ENCODE peak calls at places on chromosomes 3 and 15, in eight cellular contexts. J is psoas muscle, N is hepatocyte, O is IMR-90, X is HCT116, K is left lung, L is cardiac muscle cell, Z is GM23338. Y is an unnamed sample. For H3K4me1, the result is how much of the 10 kb centered on the place peaks cover.

GRCh38 chr3:51328206-51328605 is 56.9 kb upstream of the MANF start:
- DNase-seq in J (no peak), N (no peak), O (no peak), X (no peak), K (no peak), L (no peak), Z (no peak), Y (no peak)

GRCh38 chr3:120604784-120605183 is 8.6 kb downstream of the NDUFB4 start:
- DNase-seq in J (no peak), N (no peak), O (no peak), X (no peak), K (no peak), L (no peak), Z (peak), Y (no peak)

GRCh38 chr3:110608566-110608965 is 463.1 kb upstream of the NECTIN3 start:
- DNase-seq in J (no peak), N (no peak), O (peak), X (no peak), K (no peak), L (peak), Z (no peak), Y (no peak)

GRCh38 chr15:50718700-50719125 is 32.1 kb upstream of the TRPM7 start:
- DNase-seq in J (no peak), N (peak), O (no peak), X (no peak), K (no peak), L (no peak), Z (no peak), Y (no peak)

GRCh38 chr15:58330468-58330793 is 101.4 kb upstream of the LIPC start:
- DNase-seq in J (peak), N (no peak), O (no peak), X (no peak), K (no peak), L (no peak), Z (no peak), Y (no peak)

GRCh38 chr3:95813261-95813660 is 1001.1 kb upstream of the EPHA6 start:
- DNase-seq in J (no peak), N (no peak), O (no peak), X (no peak), K (no peak), L (no peak), Z (no peak), Y (no peak)

GRCh38 chr3:99751649-99752048 is 66.0 kb upstream of the CMSS1 start:
- DNase-seq in J (no peak), N (no peak), O (peak), X (no peak), K (no peak), L (peak), Z (no peak), Y (no peak)

GRCh38 chr3:113264249-113264648 is 52.9 kb downstream of the BOC start:
- DNase-seq in J (no peak), N (no peak), O (no peak), X (no peak), K (no peak), L (no peak), Z (peak), Y (no peak)

GRCh38 chr3:69642606-69643005 is 96.7 kb upstream of the MITF start:
- DNase-seq in J (no peak), N (no peak), O (no peak), X (no peak), K (no peak), L (no peak), Z (no peak), Y (no peak)

GRCh38 chr15:39642011-39642640 is 61.2 kb downstream of the THBS1 start:
- DNase-seq in J (no peak), N (peak), O (peak), X (no peak), K (no peak), L (peak), Z (peak), Y (peak)

GRCh38 chr15:31828594-31828993 is 201.7 kb upstream of the CHRNA7 start:
- DNase-seq in J (no peak), N (no peak), O (no peak), X (no peak), K (no peak), L (no peak), Z (no peak), Y (no peak)

GRCh38 chr3:72299823-72300222 is 514.9 kb upstream of the PROK2 start:
- DNase-seq in J (no peak), N (no peak), O (no peak), X (peak), K (no peak), L (no peak), Z (no peak), Y (no peak)

GRCh38 chr3:46935168-46935858 is 41.2 kb downstream of the CCDC12 start:
- DNase-seq in J (peak), N (peak), O (peak), X (peak), K (no peak), L (peak), Z (peak), Y (peak)

GRCh38 chr15:39429898-39430357 is 151.0 kb upstream of the THBS1 start:
- DNase-seq in J (no peak), N (peak), O (peak), X (no peak), K (no peak), L (peak), Z (no peak), Y (no peak)

GRCh38 chr15:79458491-79458890 is 26.4 kb downstream of the MINAR1 start:
- DNase-seq in J (no peak), N (no peak), O (no peak), X (no peak), K (no peak), L (no peak), Z (no peak), Y (no peak)

GRCh38 chr15:74172751-74173544 is 562 bp upstream of the ISLR start:
- DNase-seq in J (peak), N (peak), O (peak), X (no peak), K (no peak), L (peak), Z (peak), Y (peak)

GRCh38 chr3:146747928-146748327 is 142.8 kb upstream of the PLSCR5 start:
- DNase-seq in J (no peak), N (peak), O (peak), X (peak), K (no peak), L (peak), Z (peak), Y (no peak)

GRCh38 chr3:57981483-57982087 is 26.6 kb upstream of the FLNB start:
- DNase-seq in J (no peak), N (no peak), O (no peak), X (no peak), K (peak), L (no peak), Z (no peak), Y (no peak)

GRCh38 chr15:90021108-90021507 is 20.0 kb downstream of the ZNF710 start:
- DNase-seq in J (no peak), N (no peak), O (no peak), X (no peak), K (no peak), L (no peak), Z (no peak), Y (no peak)

GRCh38 chr3:126344380-126345041 is 12.7 kb downstream of the KLF15 start:
- DNase-seq in J (no peak), N (no peak), O (no peak), X (no peak), K (peak), L (no peak), Z (no peak), Y (no peak)

GRCh38 chr15:76006136-76006778 is 6.0 kb downstream of the NRG4 start:
- DNase-seq in J (no peak), N (no peak), O (no peak), X (no peak), K (no peak), L (peak), Z (no peak), Y (no peak)

GRCh38 chr3:180744226-180744625 is 64.9 kb upstream of the CCDC39 start:
- DNase-seq in J (no peak), N (no peak), O (no peak), X (no peak), K (no peak), L (no peak), Z (peak), Y (no peak)

GRCh38 chr15:36468746-36469145 is 110.7 kb upstream of the CDIN1 start:
- DNase-seq in J (no peak), N (peak), O (peak), X (no peak), K (no peak), L (peak), Z (no peak), Y (no peak)

GRCh38 chr15:60580068-60580467 is 101.1 kb upstream of the ICE2 start:
- DNase-seq in J (no peak), N (no peak), O (no peak), X (no peak), K (no peak), L (no peak), Z (no peak), Y (no peak)

GRCh38 chr3:8632402-8633237 is 12.0 kb downstream of the SSUH2 start:
- DNase-seq in J (no peak), N (no peak), O (no peak), X (no peak), K (no peak), L (no peak), Z (no peak), Y (no peak)

GRCh38 chr3:159786489-159787181 is 202.0 kb upstream of the IL12A start:
- DNase-seq in J (no peak), N (peak), O (no peak), X (no peak), K (no peak), L (no peak), Z (no peak), Y (no peak)

GRCh38 chr3:76199382-76199781 is 414.0 kb upstream of the ZNF717 start:
- DNase-seq in J (no peak), N (no peak), O (no peak), X (no peak), K (no peak), L (no peak), Z (no peak), Y (no peak)

GRCh38 chr3:60198179-60198578 is 1053.1 kb downstream of the FHIT start:
- DNase-seq in J (no peak), N (no peak), O (no peak), X (no peak), K (no peak), L (no peak), Z (no peak), Y (no peak)

GRCh38 chr15:75661779-75662140 is 14.0 kb downstream of the SNX33 start:
- DNase-seq in J (no peak), N (no peak), O (no peak), X (no peak), K (no peak), L (no peak), Z (no peak), Y (no peak)

GRCh38 chr3:143657391-143657790 is 190.9 kb downstream of the SLC9A9 start:
- DNase-seq in J (no peak), N (no peak), O (no peak), X (no peak), K (no peak), L (peak), Z (no peak), Y (no peak)

DNA sequence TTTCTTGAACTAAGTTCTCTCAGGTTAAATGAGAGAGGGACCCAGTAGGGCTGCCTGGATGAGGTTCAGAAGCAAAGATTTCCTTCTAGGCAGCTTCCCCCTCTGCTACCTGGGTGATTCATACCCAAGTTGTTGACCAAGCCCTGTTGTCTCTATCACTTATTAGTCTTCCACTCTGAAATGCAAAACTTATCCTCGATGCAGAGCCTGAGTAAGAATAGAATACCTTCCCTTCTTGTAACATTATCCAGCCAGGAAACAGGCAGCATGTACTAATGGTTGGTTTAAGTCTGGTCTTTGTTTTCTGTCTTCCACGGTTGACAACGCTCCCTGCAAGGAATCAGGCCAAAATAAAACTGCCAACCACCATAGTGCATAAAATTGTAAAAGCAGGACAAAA is 377.3 kb downstream of the MECOM start:
- DNase-seq in J (no peak), N (peak), O (no peak), X (no peak), K (no peak), L (peak), Z (no peak), Y (no peak)
- H3K4me3 ChIP-seq in J (no peak), N (no peak), O (no peak), X (no peak), K (no peak), L (no peak), Z (no peak), Y (no peak)

DNA sequence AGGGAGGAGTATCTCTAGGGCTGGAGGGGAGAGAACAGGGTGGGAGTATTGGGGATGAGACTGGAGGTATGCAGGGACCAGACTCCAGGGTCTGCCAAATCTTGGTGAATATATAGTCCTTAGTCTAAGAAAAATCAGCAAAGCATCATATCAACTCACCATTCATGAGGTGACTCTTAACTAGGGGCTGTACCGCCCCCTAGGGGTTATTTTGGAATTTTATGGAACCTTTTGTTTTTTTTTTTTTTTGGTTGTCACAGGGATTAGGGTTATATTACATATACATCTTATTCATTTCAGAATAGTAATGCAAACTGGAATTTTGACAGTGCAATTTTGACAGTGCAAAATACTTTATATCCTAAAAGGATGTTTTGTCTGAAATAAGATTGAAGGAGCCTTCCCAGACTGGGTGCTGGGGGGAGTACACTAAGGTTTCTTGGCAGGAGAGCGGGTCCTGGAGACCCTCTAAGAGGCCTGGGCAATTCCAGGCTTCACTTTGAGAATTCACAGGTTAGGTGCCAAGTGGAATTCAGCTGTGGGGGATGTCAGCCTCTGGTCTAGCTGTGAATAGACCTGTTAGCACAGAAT is 7.5 kb downstream of the CMTM7 start:
- DNase-seq in J (no peak), N (peak), O (peak), X (no peak), K (no peak), L (peak), Z (peak), Y (peak)
- TF ChIP-seq CTCF in J (peak), N (peak), O (peak), X (peak), K (peak), L (peak), Z (peak), Y (peak)

DNA sequence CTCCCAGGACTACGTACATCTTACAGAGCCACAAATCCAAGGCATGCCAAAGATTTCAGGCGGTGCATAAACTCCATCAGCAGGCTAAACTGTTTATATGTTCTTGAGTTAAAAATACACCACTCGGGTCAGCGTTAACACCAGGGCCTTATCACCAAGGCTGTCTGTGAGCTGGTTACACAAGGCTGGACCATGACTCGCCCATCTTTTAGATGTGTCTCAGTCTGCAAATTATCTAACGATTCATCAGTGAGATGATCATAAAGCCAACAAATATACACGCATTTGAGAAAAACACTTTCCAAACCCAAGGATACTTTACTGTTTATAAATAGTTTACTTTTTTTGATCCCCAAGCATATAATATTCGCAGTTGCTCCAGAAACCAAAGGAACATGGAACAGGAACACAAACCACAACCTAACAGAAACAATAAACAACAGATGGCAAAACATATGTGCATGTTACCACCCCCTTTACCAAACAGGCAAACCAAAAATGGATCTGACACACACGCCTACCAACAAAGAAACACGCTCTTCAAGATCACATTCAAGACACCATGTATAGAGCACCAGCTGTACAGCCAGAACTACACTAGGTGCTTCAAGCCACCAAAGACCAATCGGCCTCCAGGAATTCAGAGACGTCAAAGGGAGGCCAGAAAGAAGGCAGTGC is 15.4 kb downstream of the LRIG1 start:
- DNase-seq in J (no peak), N (no peak), O (peak), X (no peak), K (no peak), L (peak), Z (no peak), Y (no peak)
- H3K4me1 ChIP-seq in J (half or more), N (under half), O (under half), X (under half), K (half or more), L (half or more), Z (half or more), Y (under half)

DNA sequence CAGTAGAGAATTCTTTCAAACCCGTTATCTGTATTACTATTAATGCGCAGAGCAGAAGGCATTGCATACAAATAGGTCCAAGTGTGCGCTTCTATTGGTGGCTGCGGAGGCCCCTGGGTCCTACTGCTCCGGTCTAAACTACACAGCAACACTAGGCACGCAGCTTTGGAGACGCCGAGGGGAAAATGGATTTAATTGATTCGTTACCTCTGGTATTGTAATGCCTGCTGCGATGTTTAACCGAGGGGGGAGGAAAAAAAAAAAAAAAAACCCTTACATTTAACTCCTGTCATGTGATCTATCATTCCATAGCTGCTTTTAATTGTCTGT is at the start of gene ROBO1:
- DNase-seq in J (no peak), N (peak), O (no peak), X (no peak), K (no peak), L (peak), Z (peak), Y (peak)
- H3K4me3 ChIP-seq in J (peak), N (peak), O (no peak), X (no peak), K (no peak), L (peak), Z (peak), Y (peak)

GRCh38 chr15:67040277-67040676 is 25.1 kb upstream of the SMAD3 start:
- DNase-seq in J (no peak), N (no peak), O (no peak), X (no peak), K (no peak), L (no peak), Z (no peak), Y (no peak)

GRCh38 chr15:67038721-67039120 is 26.7 kb upstream of the SMAD3 start:
- DNase-seq in J (no peak), N (no peak), O (no peak), X (no peak), K (no peak), L (no peak), Z (no peak), Y (no peak)

GRCh38 chr15:67036775-67037555 is 28.4 kb upstream of the SMAD3 start:
- DNase-seq in J (no peak), N (no peak), O (no peak), X (no peak), K (no peak), L (no peak), Z (no peak), Y (no peak)

GRCh38 chr15:67037694-67038093 is 27.7 kb upstream of the SMAD3 start:
- DNase-seq in J (no peak), N (no peak), O (no peak), X (no peak), K (no peak), L (no peak), Z (no peak), Y (no peak)

DNA sequence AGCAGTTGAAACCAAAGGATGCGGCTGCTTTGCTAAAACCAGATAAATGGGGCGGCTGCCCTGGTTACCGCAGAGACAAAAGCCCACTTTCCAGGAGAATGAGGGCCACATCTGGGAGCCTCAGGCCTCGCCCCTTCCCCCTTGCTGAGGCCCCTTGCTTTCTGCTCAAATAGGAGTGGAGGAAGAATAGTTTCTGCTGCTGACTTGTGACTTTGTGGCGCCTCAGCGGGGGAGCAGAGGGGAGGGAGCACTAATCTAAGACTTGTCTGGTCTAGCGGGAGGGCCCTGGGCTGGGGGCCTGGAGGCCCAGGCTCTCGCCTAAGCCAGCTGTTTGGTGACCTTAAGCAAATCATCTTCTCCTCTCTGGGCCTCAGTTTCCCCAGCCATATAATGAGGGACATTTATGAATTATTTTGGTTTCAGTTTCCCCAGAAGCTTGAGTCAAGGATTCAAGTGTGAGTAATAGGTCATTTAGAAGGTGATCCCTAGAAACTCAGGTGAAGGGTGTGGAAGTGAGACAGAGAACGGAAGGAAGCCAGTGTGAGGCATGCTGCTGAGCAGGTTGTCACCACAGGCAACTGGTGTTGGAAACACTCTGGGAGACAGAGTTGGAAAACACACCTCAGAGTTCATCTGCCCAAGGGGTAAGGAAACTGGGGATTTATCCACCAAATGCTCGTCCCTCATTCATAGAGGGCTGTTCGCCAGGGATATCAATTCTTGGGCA is 25.9 kb upstream of the SMAD3 start:
- DNase-seq in J (no peak), N (peak), O (no peak), X (peak), K (no peak), L (no peak), Z (peak), Y (no peak)
- TF ChIP-seq CTCF in J (no peak), N (no peak), O (no peak), X (no peak), K (no peak), L (no peak), Z (no peak), Y (no peak)

DNA sequence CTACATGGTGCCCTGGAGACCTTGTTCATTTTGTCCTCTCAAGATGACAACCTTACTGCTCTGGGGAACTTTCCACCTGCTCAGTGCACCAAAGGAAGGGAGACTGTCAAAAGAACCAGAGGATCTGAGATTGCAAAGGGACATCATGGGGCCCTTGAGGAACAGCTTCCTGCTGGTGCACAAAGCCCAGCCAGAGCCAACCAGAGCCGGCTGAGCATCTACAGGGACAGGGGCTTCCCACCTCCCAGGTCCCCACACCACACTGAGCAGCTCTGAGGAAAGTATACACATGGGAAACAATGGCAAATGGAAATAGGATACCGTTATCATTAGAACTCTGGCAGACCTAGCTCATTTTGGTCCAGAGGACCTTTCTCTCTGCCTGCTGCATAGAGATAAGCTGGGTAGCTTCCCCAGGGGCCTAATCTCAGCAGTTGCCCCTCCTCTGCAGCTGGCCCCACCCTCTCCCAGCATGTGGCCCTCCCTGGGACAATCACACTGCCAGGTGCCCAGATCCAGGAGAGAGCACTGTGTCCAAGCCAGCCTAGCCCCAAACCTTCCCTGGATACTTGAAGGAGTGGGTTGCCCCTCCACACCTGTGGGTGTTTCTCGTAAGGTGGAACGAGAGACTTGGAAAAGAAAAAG is 123.4 kb upstream of the PRR20G start:
- DNase-seq in J (no peak), N (no peak), O (no peak), X (no peak), K (no peak), L (no peak), Z (no peak), Y (peak)
- H3K4me1 ChIP-seq in J (under half), N (under half), O (under half), X (under half), K (under half), L (under half), Z (under half), Y (under half)

Y was measured in BE2C.